ENCODE peak calls at places on chromosomes 7 and 10, in four cellular contexts. One of them, this sample, is unnamed.

GRCh38 chr7:147068877-147069276 is 952.3 kb downstream of the CNTNAP2 start:
- DNase-seq in A549: no peak
- DNase-seq in HepG2: no peak
- DNase-seq in K562: no peak
- DNase-seq in this sample: no peak

GRCh38 chr10:77586719-77587423 is 50.7 kb downstream of the KCNMA1 start:
- DNase-seq in K562: no peak
- DNase-seq in A549: no peak
- DNase-seq in HepG2: no peak
- DNase-seq in this sample: peak

GRCh38 chr10:33706191-33706590 is 371.7 kb upstream of the NRP1 start:
- DNase-seq in A549: no peak
- DNase-seq in K562: no peak
- DNase-seq in HepG2: no peak
- DNase-seq in this sample: peak

GRCh38 chr7:106824458-106824857 is 40.6 kb upstream of the PIK3CG start:
- DNase-seq in A549: no peak
- DNase-seq in HepG2: no peak
- DNase-seq in K562: no peak
- DNase-seq in this sample: peak

GRCh38 chr10:72340510-72340895 is 14.2 kb downstream of the DNAJB12 start:
- DNase-seq in HepG2: no peak
- DNase-seq in K562: peak
- DNase-seq in A549: peak
- DNase-seq in this sample: no peak

GRCh38 chr10:128850647-128851046 is 616.4 kb upstream of the MGMT start:
- DNase-seq in A549: no peak
- DNase-seq in K562: no peak
- DNase-seq in HepG2: no peak
- DNase-seq in this sample: no peak

GRCh38 chr10:97570789-97571536 is 1.6 kb upstream of the ANKRD2 start:
- DNase-seq in HepG2: no peak
- DNase-seq in A549: no peak
- DNase-seq in K562: no peak
- DNase-seq in this sample: no peak

GRCh38 chr10:119305860-119306513 is 98.6 kb downstream of the GRK5 start:
- DNase-seq in K562: peak
- DNase-seq in A549: peak
- DNase-seq in HepG2: no peak
- DNase-seq in this sample: peak

GRCh38 chr7:140349172-140349771 is 49.1 kb downstream of the SLC37A3 start:
- DNase-seq in A549: no peak
- DNase-seq in K562: no peak
- DNase-seq in HepG2: no peak
- DNase-seq in this sample: peak

GRCh38 chr10:14684363-14684762 is 90.3 kb downstream of the FAM107B start:
- DNase-seq in HepG2: no peak
- DNase-seq in A549: no peak
- DNase-seq in K562: no peak
- DNase-seq in this sample: no peak

GRCh38 chr7:147472556-147472955 is 1118.0 kb upstream of the C7orf33 start:
- DNase-seq in HepG2: no peak
- DNase-seq in K562: no peak
- DNase-seq in A549: no peak
- DNase-seq in this sample: no peak

DNA sequence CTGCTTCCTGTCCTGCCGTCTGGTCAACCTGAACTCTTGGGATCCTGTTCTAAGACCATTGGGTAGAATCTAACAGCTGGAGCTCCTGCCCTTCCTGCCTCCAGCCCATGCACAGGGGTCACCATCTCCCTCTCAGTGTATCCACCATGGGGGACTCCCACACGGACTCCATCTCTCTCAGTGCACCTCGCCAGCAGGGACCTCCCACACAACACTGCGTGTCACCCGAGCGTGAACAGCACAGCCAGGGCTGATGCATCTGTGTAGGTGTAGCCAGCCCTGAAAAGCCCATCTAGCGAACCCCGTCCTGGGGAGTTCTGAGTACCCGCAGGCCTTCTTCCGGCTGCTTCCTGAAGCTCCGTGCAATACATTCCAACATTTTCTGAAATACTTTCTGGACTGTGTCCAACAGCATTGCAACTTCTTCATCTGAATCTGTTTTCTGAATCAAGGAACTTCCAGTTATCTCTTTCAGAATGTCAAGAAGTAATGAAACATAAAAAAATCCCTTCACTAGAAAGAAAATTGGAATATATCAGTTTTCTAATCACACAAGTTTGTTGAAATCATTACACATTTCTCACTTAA is 52.5 kb downstream of the NCAPG2 start:
- DNase-seq in A549: no peak
- DNase-seq in K562: no peak
- DNase-seq in HepG2: no peak
- DNase-seq in this sample: no peak
- TF ChIP-seq MAZ in A549: no peak
- TF ChIP-seq MAZ in K562: no peak
- TF ChIP-seq MAZ in HepG2: no peak
- TF ChIP-seq MAZ in this sample: no peak

DNA sequence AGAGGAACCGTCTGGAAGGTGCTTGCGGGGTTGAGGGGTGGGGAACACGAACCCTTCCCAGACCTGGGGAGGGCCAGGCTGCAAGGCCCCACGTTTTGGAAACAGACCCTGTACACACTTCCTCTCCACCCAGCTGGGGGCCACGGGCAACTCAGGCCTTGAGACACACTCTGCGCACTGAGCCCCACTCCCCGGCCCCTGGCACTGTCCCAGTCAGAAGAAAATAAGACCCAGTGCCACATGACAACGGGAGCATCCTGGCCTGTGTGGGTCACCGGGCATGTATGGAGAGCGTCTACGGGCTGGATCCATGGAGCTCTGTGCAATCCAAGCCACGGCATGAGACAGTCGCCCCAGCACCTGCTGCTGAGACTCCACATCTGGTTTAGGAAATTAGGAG is 63.7 kb downstream of the CARD11 start:
- DNase-seq in K562: no peak
- DNase-seq in A549: no peak
- DNase-seq in HepG2: no peak
- DNase-seq in this sample: no peak
- H3K4me3 ChIP-seq in K562: no peak
- H3K4me3 ChIP-seq in A549: no peak
- H3K4me3 ChIP-seq in HepG2: no peak
- H3K4me3 ChIP-seq in this sample: no peak

GRCh38 chr10:101299211-101299610 is 54.8 kb upstream of the BTRC start:
- DNase-seq in K562: no peak
- DNase-seq in A549: no peak
- DNase-seq in HepG2: no peak
- DNase-seq in this sample: no peak

GRCh38 chr10:101297901-101298451 is 56.0 kb upstream of the BTRC start:
- DNase-seq in A549: peak
- DNase-seq in HepG2: no peak
- DNase-seq in K562: peak
- DNase-seq in this sample: peak

GRCh38 chr10:101304316-101304715 is 49.6 kb upstream of the BTRC start:
- DNase-seq in K562: no peak
- DNase-seq in A549: no peak
- DNase-seq in HepG2: no peak
- DNase-seq in this sample: no peak

GRCh38 chr10:101303087-101303753 is 50.7 kb upstream of the BTRC start:
- DNase-seq in A549: no peak
- DNase-seq in HepG2: no peak
- DNase-seq in K562: no peak
- DNase-seq in this sample: no peak

GRCh38 chr10:101301111-101301731 is 52.7 kb upstream of the BTRC start:
- DNase-seq in HepG2: peak
- DNase-seq in A549: peak
- DNase-seq in K562: peak
- DNase-seq in this sample: peak
- TF ChIP-seq MAZ in HepG2: no peak
- TF ChIP-seq MAZ in A549: no peak
- TF ChIP-seq MAZ in K562: no peak
- TF ChIP-seq MAZ in this sample: no peak

GRCh38 chr10:65811931-65812525 is 1113.8 kb upstream of the LRRTM3 start:
- DNase-seq in A549: no peak
- DNase-seq in K562: no peak
- DNase-seq in HepG2: no peak
- DNase-seq in this sample: no peak
- H3K4me3 ChIP-seq in A549: no peak
- H3K4me3 ChIP-seq in K562: no peak
- H3K4me3 ChIP-seq in HepG2: no peak
- H3K4me3 ChIP-seq in this sample: no peak

DNA sequence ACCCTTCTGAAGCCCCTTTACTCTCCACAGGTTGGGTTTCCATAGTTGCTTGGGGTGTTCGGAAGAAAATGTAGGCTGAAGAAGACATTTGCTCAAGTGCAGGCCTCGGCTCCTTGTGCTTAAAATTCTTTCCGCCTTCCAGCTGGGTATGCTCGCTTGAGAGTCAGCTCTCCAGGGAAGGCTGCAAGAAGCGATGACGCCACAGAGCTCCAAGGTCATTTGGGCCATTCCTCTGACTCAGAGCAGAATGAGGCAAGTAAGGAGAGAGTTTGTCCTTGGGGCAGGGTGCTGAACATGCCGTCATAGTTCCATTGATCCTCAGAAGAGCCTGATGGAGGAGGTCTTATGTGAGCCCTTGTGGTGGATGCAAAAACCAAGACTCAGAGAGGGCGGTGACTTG is 27.4 kb upstream of the HSPA12A start:
- DNase-seq in K562: no peak
- DNase-seq in HepG2: peak
- DNase-seq in A549: no peak
- DNase-seq in this sample: peak
- TF ChIP-seq MAZ in K562: no peak
- TF ChIP-seq MAZ in HepG2: no peak
- TF ChIP-seq MAZ in A549: no peak
- TF ChIP-seq MAZ in this sample: no peak

This sample was measured in IMR-90.